ENCODE peak calls at places on chromosomes 11 and 22, in nine cellular contexts. P, L, U, A, W, D, Y, M and O are unnamed samples.

GRCh38 chr11:104221455-104221854 is 57.5 kb upstream of the PDGFD start:
- DNase-seq in Y (no peak), D (no peak), P (no peak), M (no peak), L (no peak), U (no peak), A (no peak), W (no peak), O (no peak)

GRCh38 chr11:47099213-47099917 is 77.3 kb downstream of the ARFGAP2 start:
- DNase-seq in A (no peak), L (no peak), D (no peak), W (peak; percentile 1), Y (peak; percentile 49), U (no peak), M (peak; percentile 4), P (no peak), O (peak; percentile 67)

GRCh38 chr11:114280696-114281095 is 15.5 kb upstream of the NNMT start:
- DNase-seq in U (peak; percentile 75), Y (peak; percentile 92), D (peak; percentile 85), M (peak; percentile 88), A (peak; percentile 50), L (no peak), W (peak; percentile 78), P (no peak), O (peak; percentile 67)

GRCh38 chr22:35099883-35100282 is 33.9 kb downstream of the ISX start:
- DNase-seq in D (no peak), Y (no peak), W (no peak), M (no peak), A (no peak), L (no peak), P (no peak), U (no peak), O (no peak)

GRCh38 chr22:37747090-37747714 is 50.4 kb downstream of the TRIOBP start:
- DNase-seq in Y (peak; percentile 44), M (peak; percentile 65), U (no peak), A (no peak), P (no peak), L (no peak), D (peak; percentile 67), W (peak; percentile 43), O (no peak)

GRCh38 chr22:20642668-20643179 is 131.2 kb upstream of the SERPIND1 start:
- DNase-seq in U (no peak), W (no peak), D (no peak), L (no peak), A (no peak), Y (no peak), P (no peak), M (no peak), O (no peak)

GRCh38 chr11:1052133-1053011 is 15.9 kb upstream of the MUC6 start:
- DNase-seq in D (no peak), P (no peak), Y (no peak), L (no peak), M (no peak), U (peak; percentile 32), W (no peak), A (no peak), O (no peak)

GRCh38 chr22:48177591-48177990 is 1415.1 kb downstream of the TBC1D22A start:
- DNase-seq in A (no peak), W (no peak), L (no peak), D (no peak), U (no peak), Y (no peak), P (no peak), M (no peak), O (no peak)

GRCh38 chr11:75351541-75352416 is at the start of gene ARRB1:
- DNase-seq in P (no peak), U (peak; percentile 73), A (peak; percentile 53), Y (peak; percentile 56), L (peak; percentile 48), D (peak; percentile 64), W (peak; percentile 71), M (peak; percentile 41), O (peak; percentile 59)

GRCh38 chr11:101428918-101429317 is 154.9 kb downstream of the TRPC6 start:
- DNase-seq in A (no peak), Y (peak; percentile 39), P (no peak), L (no peak), M (peak; percentile 57), U (no peak), W (peak; percentile 9), D (no peak), O (peak; percentile 59)

DNA sequence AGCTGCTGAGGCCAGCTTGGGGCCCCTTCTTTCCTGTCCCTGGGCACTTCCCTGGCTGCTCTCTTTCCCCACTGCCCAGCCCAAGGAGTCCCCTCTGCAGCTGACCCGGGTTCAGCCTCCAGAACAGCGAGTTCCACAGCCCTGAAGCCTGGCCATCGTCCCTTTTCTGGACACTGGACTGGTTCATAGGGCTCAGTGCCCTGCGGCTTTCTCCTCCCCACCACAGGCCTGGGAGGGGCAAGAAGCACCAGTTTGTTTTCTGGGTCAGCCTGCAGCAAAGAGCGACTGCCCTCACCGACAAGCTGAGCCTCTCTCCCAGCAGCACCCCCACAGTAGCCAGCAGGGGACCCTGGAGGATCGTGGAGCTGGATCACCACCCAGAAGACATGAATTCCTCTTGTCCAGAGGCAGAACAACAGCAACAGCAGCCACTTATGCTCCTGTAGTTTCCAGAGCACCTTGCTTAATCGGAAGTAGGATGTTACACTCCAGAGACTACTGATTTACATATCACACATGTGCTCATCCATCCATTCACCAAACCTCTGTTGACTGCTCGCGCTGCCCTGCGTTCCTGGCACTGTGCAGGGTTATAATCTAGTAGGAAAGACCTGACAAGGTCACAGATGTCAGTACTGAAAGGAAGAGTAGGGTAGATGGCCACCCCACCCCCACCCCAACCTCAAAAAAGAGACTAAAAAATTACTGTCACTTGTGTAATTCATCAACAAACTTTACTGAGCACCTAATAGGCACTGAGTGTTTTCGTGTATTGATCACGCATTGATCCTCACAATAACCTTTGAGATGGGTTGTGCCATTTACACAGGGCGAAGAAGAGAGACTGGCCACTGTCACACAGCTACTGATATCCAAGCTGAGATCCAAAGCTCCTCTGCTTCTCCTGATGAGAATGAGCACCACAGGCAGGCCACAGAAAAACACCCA is 13.0 kb upstream of the CXCR5 start:
- DNase-seq in U (no peak), W (peak; percentile 10), L (no peak), P (no peak), Y (peak; percentile 42), A (no peak), D (no peak), M (no peak), O (no peak)
- TF ChIP-seq CTCF in U (no peak), W (no peak), L (no peak), P (peak; percentile 27), Y (peak; percentile 5), A (no peak), D (no peak), M (no peak), O (no peak)

DNA sequence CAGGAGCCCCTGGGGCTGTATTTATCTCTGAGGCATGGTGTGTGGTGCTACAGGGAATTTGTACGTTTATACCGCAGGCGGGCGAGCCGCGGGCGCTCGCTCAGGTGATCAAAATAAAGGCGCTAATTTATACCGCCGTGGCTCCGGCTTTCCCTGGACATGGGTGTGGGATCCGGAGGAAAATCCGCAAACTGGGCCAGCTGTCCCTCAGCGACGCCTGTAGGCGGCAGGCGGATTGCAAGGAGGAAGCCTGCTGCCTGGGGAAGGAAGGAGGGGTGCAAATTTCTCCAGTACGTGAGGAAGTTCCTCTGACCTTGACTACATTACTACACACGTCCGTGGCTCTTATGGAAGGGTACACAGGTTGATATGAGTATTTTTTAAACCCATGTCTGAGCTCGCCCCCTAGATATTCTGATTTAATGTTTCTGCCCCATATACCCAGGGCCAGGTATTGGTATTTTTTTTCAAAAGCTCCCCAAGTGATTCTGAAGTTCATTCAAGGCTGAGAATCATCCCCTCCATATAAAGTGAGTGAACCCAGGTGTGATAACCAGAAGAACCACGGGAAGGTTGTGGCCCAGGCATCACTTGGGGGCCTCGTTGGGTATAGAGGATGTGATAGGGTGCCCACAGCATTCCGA is 2.8 kb downstream of the MYOD1 start:
- DNase-seq in A (no peak), U (no peak), Y (peak; percentile 21), L (no peak), M (peak; percentile 27), D (peak; percentile 60), W (peak; percentile 53), P (no peak), O (peak; percentile 34)
- TF ChIP-seq CTCF in A (no peak), U (no peak), Y (peak; percentile 45), L (no peak), M (no peak), D (peak; percentile 37), W (no peak), P (peak; percentile 46), O (peak; percentile 45)

DNA sequence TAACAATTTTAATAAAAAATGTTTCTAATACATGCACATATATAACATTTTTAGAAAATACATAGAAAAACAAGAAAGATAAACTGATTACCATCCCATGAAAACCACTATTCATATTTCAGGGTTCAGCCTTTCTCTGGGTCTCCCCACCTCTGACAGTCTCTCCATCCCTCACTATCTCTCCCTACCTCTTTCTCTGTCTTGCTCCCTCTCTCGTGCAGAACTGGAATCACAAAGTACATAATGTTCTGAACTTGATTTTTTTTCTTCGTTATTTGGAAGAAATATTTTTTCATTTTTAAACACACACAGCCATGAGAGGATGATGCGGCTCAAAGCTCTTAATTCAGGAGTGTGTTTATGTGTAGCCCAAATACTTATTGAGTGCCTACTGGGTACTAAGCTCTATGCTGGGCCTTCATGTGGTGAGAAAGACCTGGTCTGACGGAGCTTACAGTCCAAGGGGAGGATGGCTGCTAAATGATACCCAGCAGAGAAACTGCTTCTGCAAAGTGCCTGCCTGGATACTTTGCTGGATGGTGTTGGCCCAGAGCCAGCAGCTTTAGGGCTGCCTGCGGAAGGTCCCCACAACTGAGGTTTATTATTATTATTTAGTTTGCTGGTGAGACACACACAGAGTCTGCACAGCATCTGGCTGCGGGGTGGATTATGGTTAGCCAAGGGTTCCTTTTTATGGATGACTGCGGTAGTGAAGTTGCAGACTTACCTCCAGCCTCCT is 42.6 kb downstream of the SC5D start:
- DNase-seq in M (no peak), P (no peak), A (no peak), W (no peak), U (no peak), Y (peak; percentile 2), L (no peak), D (no peak), O (peak; percentile 18)
- TF ChIP-seq CTCF in M (no peak), P (no peak), A (peak; percentile 22), W (no peak), U (no peak), Y (peak; percentile 12), L (no peak), D (no peak), O (peak; percentile 40)

GRCh38 chr11:119678351-119678750 is 50.6 kb downstream of the NECTIN1 start:
- DNase-seq in A (no peak), D (no peak), Y (no peak), M (no peak), U (no peak), W (no peak), P (no peak), L (no peak), O (no peak)

GRCh38 chr11:119672597-119672996 is 56.4 kb downstream of the NECTIN1 start:
- DNase-seq in Y (no peak), U (no peak), A (no peak), W (no peak), D (no peak), L (no peak), P (no peak), M (no peak), O (no peak)

GRCh38 chr11:119677840-119678239 is 51.2 kb downstream of the NECTIN1 start:
- DNase-seq in P (no peak), Y (no peak), A (no peak), D (no peak), M (no peak), W (no peak), U (no peak), L (no peak), O (no peak)

GRCh38 chr11:119673389-119674336 is 55.3 kb downstream of the NECTIN1 start:
- DNase-seq in D (no peak), L (no peak), M (no peak), U (no peak), Y (no peak), A (peak; percentile 58), W (no peak), P (no peak), O (no peak)

GRCh38 chr11:119676461-119677020 is 52.5 kb downstream of the NECTIN1 start:
- DNase-seq in D (no peak), U (no peak), A (no peak), W (no peak), L (no peak), M (no peak), Y (peak; percentile 48), P (no peak), O (no peak)
- TF ChIP-seq CTCF in D (no peak), U (no peak), A (no peak), W (no peak), L (no peak), M (no peak), Y (no peak), P (no peak), O (no peak)